ENCODE peak calls at places on chromosomes 1 and 21, in five cellular contexts. T is posterior cingulate gyrus; V is caudate nucleus; W is left lobe of liver; Q is stimulated activated CD4-positive, alpha-beta T cell treated with anti-CD3 and anti-CD28 coated beads, Interleukin-4, amount 100 ng/mL, for 24 hours. F is an unnamed sample.

GRCh38 chr1:18612088-18612487 is 18.6 kb upstream of the PAX7 start:
- DNase-seq in W (no peak), V (no peak), Q (no peak), T (no peak), F (no peak)

GRCh38 chr1:28087614-28088167 is 719 bp downstream of the EYA3 start:
- DNase-seq in V (no peak), Q (peak), W (no peak), T (no peak), F (no peak)

GRCh38 chr1:220811695-220812094 is 25.0 kb downstream of the MTARC1 start:
- DNase-seq in T (no peak), V (no peak), W (no peak), Q (no peak), F (no peak)

GRCh38 chr1:171014878-171015277 is 75.8 kb upstream of the FMO3 start:
- DNase-seq in W (no peak), T (no peak), Q (no peak), V (no peak), F (no peak)

GRCh38 chr1:61079276-61079897 is 3.0 kb upstream of the NFIA start:
- DNase-seq in W (no peak), T (no peak), Q (no peak), V (no peak), F (no peak)

GRCh38 chr1:29966526-29967045 is 730.3 kb downstream of the PTPRU start:
- DNase-seq in W (peak), V (no peak), T (no peak), Q (no peak), F (no peak)

GRCh38 chr1:90717665-90718410 is 736 bp upstream of the BARHL2 start:
- DNase-seq in T (no peak), V (no peak), Q (no peak), W (no peak), F (peak)

GRCh38 chr1:185317886-185318310 is 855 bp upstream of the IVNS1ABP start:
- DNase-seq in W (peak), Q (peak), V (no peak), T (no peak), F (no peak)

GRCh38 chr1:179969962-179970361 is 15.4 kb downstream of the CEP350 start:
- DNase-seq in W (no peak), Q (no peak), V (no peak), T (no peak), F (no peak)

GRCh38 chr1:3174487-3175247 is 105.7 kb downstream of the PRDM16 start:
- DNase-seq in V (peak), Q (no peak), W (no peak), T (peak), F (peak)

GRCh38 chr1:224201336-224201735 is 18.3 kb downstream of the DEGS1 start:
- DNase-seq in Q (no peak), W (no peak), V (no peak), T (no peak), F (no peak)

GRCh38 chr1:238608139-238608538 is 717.4 kb upstream of the ZP4 start:
- DNase-seq in T (no peak), W (no peak), Q (no peak), V (no peak), F (no peak)

GRCh38 chr1:3117879-3118278 is 48.9 kb downstream of the PRDM16 start:
- DNase-seq in W (no peak), T (no peak), V (no peak), Q (no peak), F (no peak)

GRCh38 chr1:6586404-6586816 is 6.6 kb downstream of the ZBTB48 start:
- DNase-seq in V (no peak), W (peak), Q (no peak), T (no peak), F (no peak)

GRCh38 chr1:179016694-179017382 is 8.9 kb upstream of the FAM20B start:
- DNase-seq in T (peak), V (peak), W (peak), Q (no peak), F (peak)

GRCh38 chr1:156776942-156777341 is 9.6 kb downstream of the PRCC start:
- DNase-seq in W (no peak), Q (no peak), V (no peak), T (no peak), F (no peak)

GRCh38 chr21:35051287-35051818 is 2.3 kb upstream of the RUNX1 start:
- DNase-seq in V (no peak), Q (peak), W (peak), T (peak), F (peak)